ENCODE peak calls at places on chromosomes 5 and 9, in seven cellular contexts. R is upper lobe of left lung, V is endothelial cell of umbilical vein, F is suprapubic skin, H is esophagus squamous epithelium, G is H54, N is ovary. Z is an unnamed sample.

GRCh38 chr9:2120926-2121689 is 106.0 kb downstream of the SMARCA2 start:
- DNase-seq in R (no peak), V (peak), F (no peak), H (no peak), G (no peak), N (no peak), Z (no peak)

GRCh38 chr5:175728885-175729828 is 71.3 kb downstream of the HRH2 start:
- DNase-seq in R (no peak), V (no peak), F (no peak), H (no peak), G (no peak), N (peak), Z (no peak)

GRCh38 chr9:97373311-97373710 is 38.6 kb upstream of the TDRD7 start:
- DNase-seq in R (no peak), V (no peak), F (no peak), H (no peak), G (no peak), N (no peak), Z (no peak)

GRCh38 chr9:125743687-125744428 is 3.3 kb upstream of the PBX3 start:
- DNase-seq in R (no peak), V (no peak), F (no peak), H (no peak), G (no peak), N (no peak), Z (no peak)

GRCh38 chr5:1860021-1860610 is 22.6 kb downstream of the IRX4 start:
- DNase-seq in R (no peak), V (no peak), F (no peak), H (no peak), G (no peak), N (no peak), Z (no peak)

GRCh38 chr9:20512106-20512505 is 110.2 kb downstream of the MLLT3 start:
- DNase-seq in R (no peak), V (peak), F (no peak), H (no peak), G (no peak), N (no peak), Z (no peak)

GRCh38 chr5:124922255-124922975 is 176.0 kb upstream of the ZNF608 start:
- DNase-seq in R (no peak), V (no peak), F (no peak), H (no peak), G (no peak), N (no peak), Z (no peak)

GRCh38 chr9:99906403-99907207 is at the start of gene STX17:
- DNase-seq in R (peak), V (peak), F (peak), H (no peak), G (peak), N (peak), Z (peak)

GRCh38 chr9:127452481-127453092 is 1.3 kb downstream of the LRSAM1 start:
- DNase-seq in R (peak), V (peak), F (no peak), H (no peak), G (no peak), N (no peak), Z (peak)

GRCh38 chr9:89391585-89391984 is 73.3 kb downstream of the SECISBP2 start:
- DNase-seq in R (no peak), V (no peak), F (no peak), H (no peak), G (no peak), N (no peak), Z (no peak)

GRCh38 chr5:143629871-143630658 is 181.9 kb upstream of the HMHB1 start:
- DNase-seq in R (no peak), V (no peak), F (no peak), H (no peak), G (peak), N (no peak), Z (no peak)

GRCh38 chr9:132018957-132019405 is 60.7 kb downstream of the MED27 start:
- DNase-seq in R (no peak), V (no peak), F (no peak), H (no peak), G (no peak), N (no peak), Z (no peak)

GRCh38 chr5:138139776-138140080 is 500 bp upstream of the NME5 start:
- DNase-seq in R (no peak), V (no peak), F (no peak), H (no peak), G (no peak), N (no peak), Z (no peak)

GRCh38 chr5:141778211-141778610 is 96.2 kb upstream of the ARAP3 start:
- DNase-seq in R (no peak), V (no peak), F (no peak), H (no peak), G (peak), N (peak), Z (peak)

GRCh38 chr9:121921444-121921843 is 171.7 kb downstream of the TTLL11 start:
- DNase-seq in R (no peak), V (no peak), F (no peak), H (no peak), G (no peak), N (no peak), Z (no peak)

GRCh38 chr9:106868565-106868964 is 5.6 kb downstream of the ZNF462 start:
- DNase-seq in R (peak), V (no peak), F (no peak), H (no peak), G (no peak), N (no peak), Z (peak)

GRCh38 chr9:69822091-69822750 is 1.6 kb downstream of the CFAP95 start:
- DNase-seq in R (no peak), V (no peak), F (no peak), H (no peak), G (peak), N (no peak), Z (no peak)

GRCh38 chr9:99172129-99173091 is 49.3 kb downstream of the ALG2 start:
- DNase-seq in R (no peak), V (no peak), F (no peak), H (no peak), G (no peak), N (no peak), Z (no peak)

GRCh38 chr9:133275105-133276000 is at the start of gene ABO:
- DNase-seq in R (peak), V (no peak), F (peak), H (no peak), G (no peak), N (peak), Z (no peak)

GRCh38 chr9:108521063-108521462 is 334.7 kb downstream of the ACTL7B start:
- DNase-seq in R (no peak), V (no peak), F (no peak), H (no peak), G (peak), N (no peak), Z (no peak)

GRCh38 chr9:90107021-90107771 is 502.4 kb downstream of the GADD45G start:
- DNase-seq in R (peak), V (no peak), F (no peak), H (no peak), G (no peak), N (no peak), Z (peak)

GRCh38 chr5:14250094-14250777 is 107.1 kb downstream of the TRIO start:
- DNase-seq in R (peak), V (no peak), F (no peak), H (no peak), G (no peak), N (peak), Z (peak)

GRCh38 chr5:32331217-32331926 is 18.6 kb upstream of the MTMR12 start:
- DNase-seq in R (peak), V (no peak), F (no peak), H (no peak), G (no peak), N (no peak), Z (no peak)

GRCh38 chr9:98551511-98552286 is 157.0 kb downstream of the GABBR2 start:
- DNase-seq in R (no peak), V (no peak), F (no peak), H (no peak), G (peak), N (no peak), Z (no peak)

GRCh38 chr5:8842906-8843590 is 702.8 kb downstream of the SEMA5A start:
- DNase-seq in R (no peak), V (no peak), F (no peak), H (no peak), G (peak), N (no peak), Z (no peak)

GRCh38 chr5:180739271-180739670 is 587 bp downstream of the OR2Y1 start:
- DNase-seq in R (no peak), V (no peak), F (no peak), H (no peak), G (peak), N (no peak), Z (no peak)

GRCh38 chr5:155728857-155729683 is 597.9 kb upstream of the SGCD start:
- DNase-seq in R (no peak), V (no peak), F (no peak), H (no peak), G (no peak), N (peak), Z (no peak)

GRCh38 chr9:105415344-105415980 is 32.4 kb upstream of the FSD1L start:
- DNase-seq in R (peak), V (peak), F (no peak), H (no peak), G (peak), N (peak), Z (peak)

GRCh38 chr5:39025456-39025855 is 48.7 kb downstream of the RICTOR start:
- DNase-seq in R (no peak), V (no peak), F (no peak), H (no peak), G (no peak), N (no peak), Z (no peak)

GRCh38 chr5:130555429-130555828 is 609.6 kb downstream of the HINT1 start:
- DNase-seq in R (no peak), V (no peak), F (no peak), H (no peak), G (no peak), N (no peak), Z (no peak)

GRCh38 chr9:130444565-130445221 is at the start of gene ASS1:
- DNase-seq in R (peak), V (no peak), F (no peak), H (no peak), G (no peak), N (peak), Z (peak)
- TF ChIP-seq POLR2A in R (no peak), V (no peak), F (peak), H (no peak), G (no peak), N (peak), Z (peak)

GRCh38 chr5:106737111-106737510 is 933.6 kb downstream of the EFNA5 start:
- DNase-seq in R (no peak), V (peak), F (no peak), H (no peak), G (no peak), N (no peak), Z (no peak)
- TF ChIP-seq POLR2A in R (no peak), V (no peak), F (no peak), H (no peak), G (no peak), N (no peak), Z (no peak)

GRCh38 chr5:58462154-58462553 is 2.3 kb upstream of the PLK2 start:
- DNase-seq in R (no peak), V (peak), F (no peak), H (no peak), G (no peak), N (no peak), Z (no peak)
- TF ChIP-seq POLR2A in R (no peak), V (no peak), F (no peak), H (no peak), G (no peak), N (no peak), Z (no peak)

DNA sequence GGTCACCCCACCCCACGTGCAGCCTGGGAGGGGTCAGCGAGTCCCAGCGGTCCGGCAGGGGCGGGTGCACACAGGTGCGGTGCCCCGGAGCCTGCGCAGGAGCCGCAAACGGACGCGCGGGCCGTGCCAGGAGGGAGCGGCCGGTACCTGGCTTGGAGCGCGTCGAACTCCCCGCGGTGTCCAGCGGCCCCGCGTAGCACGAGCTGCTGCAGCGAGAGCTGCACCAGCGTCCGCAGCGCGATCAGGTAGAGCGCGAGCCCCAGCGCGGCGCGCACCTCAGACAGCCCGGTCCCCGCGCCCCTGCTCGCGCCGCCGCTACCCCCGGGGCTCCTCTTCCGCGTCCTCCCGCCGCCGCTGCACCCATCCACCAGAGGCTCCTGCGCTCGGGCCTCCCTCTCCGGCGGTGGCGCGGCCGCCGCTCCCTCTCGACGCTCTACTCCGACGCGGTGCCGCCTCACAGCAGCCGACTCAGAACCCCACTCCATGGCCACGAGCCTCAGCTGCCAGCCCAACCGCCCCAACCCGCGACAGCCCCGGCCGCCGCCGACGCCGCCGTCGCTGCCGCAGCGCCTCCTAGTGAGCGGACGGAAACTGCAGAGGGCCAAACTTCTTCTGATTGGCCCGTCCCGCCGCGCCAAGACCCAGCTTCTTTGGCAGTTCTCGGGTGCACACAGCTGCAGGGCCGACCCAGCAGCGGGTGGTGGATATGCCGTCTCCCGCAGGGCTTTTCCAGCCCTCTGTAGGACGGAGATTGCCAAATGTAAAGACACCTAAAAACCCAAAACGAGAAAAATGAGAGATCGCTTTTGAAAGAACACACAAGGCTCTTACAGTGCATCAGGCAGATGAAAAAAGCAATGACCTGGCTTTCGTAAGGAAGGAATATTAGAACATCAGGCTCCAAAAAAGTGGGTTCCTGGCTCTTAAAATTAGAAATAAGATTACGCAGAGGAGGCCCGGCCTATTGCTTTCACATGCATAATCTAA is at the start of gene ERMP1:
- DNase-seq in R (peak), V (peak), F (peak), H (peak), G (peak), N (peak), Z (peak)
- TF ChIP-seq POLR2A in R (no peak), V (peak), F (no peak), H (no peak), G (peak), N (no peak), Z (peak)

GRCh38 chr5:36642089-36642488 is 35.7 kb downstream of the SLC1A3 start:
- DNase-seq in R (no peak), V (no peak), F (no peak), H (no peak), G (no peak), N (no peak), Z (no peak)

GRCh38 chr5:36640949-36641348 is 34.5 kb downstream of the SLC1A3 start:
- DNase-seq in R (no peak), V (no peak), F (no peak), H (no peak), G (no peak), N (no peak), Z (no peak)

GRCh38 chr5:36643162-36643561 is 36.8 kb downstream of the SLC1A3 start:
- DNase-seq in R (no peak), V (no peak), F (no peak), H (no peak), G (no peak), N (no peak), Z (no peak)

GRCh38 chr5:36644727-36645126 is 38.3 kb downstream of the SLC1A3 start:
- DNase-seq in R (no peak), V (no peak), F (no peak), H (no peak), G (no peak), N (no peak), Z (no peak)

GRCh38 chr5:36641416-36641815 is 35.0 kb downstream of the SLC1A3 start:
- DNase-seq in R (no peak), V (no peak), F (no peak), H (no peak), G (no peak), N (no peak), Z (no peak)
- TF ChIP-seq POLR2A in R (no peak), V (no peak), F (no peak), H (no peak), G (no peak), N (no peak), Z (no peak)

DNA sequence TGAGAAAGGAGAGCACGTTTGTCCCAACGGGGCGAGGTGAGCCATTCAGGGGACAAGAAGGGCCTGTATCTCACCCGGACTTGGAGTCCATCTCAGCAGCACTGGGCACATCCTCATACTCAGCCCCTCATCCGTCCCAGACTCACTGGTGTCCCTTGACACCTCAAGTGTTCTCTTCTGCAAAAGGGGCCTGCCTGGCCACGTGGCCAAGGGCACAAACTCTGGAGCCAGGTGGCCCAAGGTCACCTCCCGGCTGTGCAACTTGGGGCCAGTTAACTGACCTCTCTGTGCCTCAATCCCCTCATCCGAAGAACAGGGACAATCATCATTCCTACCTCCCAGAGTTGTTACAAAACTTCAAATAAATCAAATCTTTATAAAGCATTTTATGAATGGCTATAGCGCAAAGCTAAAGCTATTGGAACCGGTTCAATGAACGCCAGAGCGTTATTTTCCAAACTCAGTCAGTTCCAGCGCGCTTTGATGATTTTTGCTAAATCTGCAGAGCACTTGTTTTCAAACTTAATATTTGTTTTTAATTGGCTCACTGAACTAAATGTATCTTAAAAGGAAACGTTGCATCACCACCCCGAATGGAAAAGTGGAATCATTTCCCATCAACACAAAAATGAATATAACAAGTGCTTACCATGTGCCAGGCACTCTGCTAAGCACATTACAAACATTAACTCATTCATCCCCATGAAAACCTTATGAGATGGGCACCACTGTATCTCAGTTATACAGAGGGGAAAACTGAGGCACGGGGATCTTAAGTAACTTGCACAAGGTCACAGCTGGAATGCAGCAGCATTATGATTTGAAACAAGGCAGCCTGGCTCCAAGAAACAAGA is 49.3 kb downstream of the DUSP1 start:
- DNase-seq in R (peak), V (peak), F (no peak), H (no peak), G (no peak), N (no peak), Z (peak)
- TF ChIP-seq POLR2A in R (no peak), V (no peak), F (no peak), H (no peak), G (no peak), N (no peak), Z (peak)

DNA sequence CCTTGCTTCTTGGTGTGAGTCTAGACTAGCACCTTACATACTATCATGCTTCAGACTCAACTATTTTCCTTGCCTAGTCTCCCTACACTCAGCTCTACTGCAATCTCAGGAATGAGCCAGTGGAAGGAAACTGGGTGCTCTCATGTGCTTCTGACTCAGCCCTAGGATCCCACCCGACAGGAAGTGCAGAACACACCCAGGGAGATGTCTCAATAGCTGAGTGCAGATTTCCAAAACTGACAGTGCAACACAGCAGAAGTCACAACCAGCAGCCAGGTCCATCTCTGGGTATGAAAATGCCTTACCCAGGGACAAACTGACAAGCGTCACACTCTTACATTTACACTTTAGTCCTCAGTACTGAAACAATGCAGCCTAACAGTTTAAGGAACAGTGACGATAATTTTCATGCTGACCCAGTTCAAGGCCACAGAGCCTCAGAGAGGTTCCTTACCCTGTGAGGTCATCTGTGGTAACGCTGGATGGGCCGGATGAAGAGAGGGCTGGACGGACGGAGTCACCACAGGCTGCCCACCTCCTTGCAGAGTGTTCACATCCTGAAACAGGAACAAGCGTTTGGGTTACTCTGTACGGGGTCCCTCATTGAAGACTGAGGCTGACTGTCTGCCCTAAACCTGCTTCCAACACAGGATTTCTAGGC is 33.0 kb downstream of the FKBP15 start:
- DNase-seq in R (peak), V (peak), F (peak), H (no peak), G (peak), N (no peak), Z (no peak)
- TF ChIP-seq POLR2A in R (no peak), V (no peak), F (peak), H (no peak), G (no peak), N (no peak), Z (no peak)

DNA sequence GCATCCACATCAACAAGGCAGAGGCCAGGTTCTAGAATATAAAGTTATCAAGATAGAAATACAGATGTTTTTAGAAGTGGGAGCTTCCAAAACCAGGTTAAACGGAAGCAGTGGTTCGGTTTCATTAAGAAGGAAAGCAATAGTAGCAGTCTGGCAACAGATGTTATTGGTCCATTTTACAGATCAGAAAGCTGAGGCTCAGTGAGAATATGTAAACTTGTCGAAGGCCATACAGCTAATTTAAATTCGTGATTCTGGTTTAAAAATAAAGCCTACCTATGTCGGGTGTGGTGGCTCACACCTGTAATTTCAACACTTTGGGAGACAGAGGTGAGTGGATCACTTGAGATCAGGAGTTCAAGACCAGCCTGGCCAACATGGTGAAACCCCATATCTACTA is 160.6 kb downstream of the ARRDC3 start:
- DNase-seq in R (no peak), V (no peak), F (no peak), H (no peak), G (no peak), N (no peak), Z (no peak)
- TF ChIP-seq POLR2A in R (no peak), V (no peak), F (no peak), H (no peak), G (no peak), N (no peak), Z (no peak)

Z was measured in uterus.